ENCODE peak calls at places on chromosomes 16 and 17, in nine cellular contexts. F is aorta, K is H7, C is fibroblast of lung, U is pancreas, B is tibial nerve, R is DND-41, N is cardiac muscle cell, M is transverse colon. G is an unnamed sample.

GRCh38 chr17:1197781-1198490 is 18.2 kb upstream of the ABR start:
- DNase-seq in N (peak; percentile 82), K (peak; percentile 55), C (peak; percentile 62), F (no peak), M (peak; percentile 82), R (peak; percentile 85), U (peak; percentile 70), B (peak; percentile 61), G (no peak)

GRCh38 chr17:70775667-70776066 is 606.3 kb downstream of the KCNJ2 start:
- DNase-seq in N (no peak), B (no peak), C (no peak), F (no peak), K (no peak), M (no peak), U (no peak), R (no peak), G (no peak)

GRCh38 chr16:73794936-73795335 is 501.7 kb upstream of the PSMD7 start:
- DNase-seq in M (no peak), C (peak; percentile 48), R (no peak), B (no peak), U (no peak), F (no peak), K (no peak), N (no peak), G (no peak)

GRCh38 chr17:28960256-28961106 is 9.2 kb upstream of the PHF12 start:
- DNase-seq in C (no peak), K (peak; percentile 27), R (no peak), N (no peak), M (no peak), B (no peak), U (no peak), F (peak; percentile 50), G (no peak)

GRCh38 chr17:35801583-35802224 is 6.3 kb upstream of the MMP28 start:
- DNase-seq in C (peak; percentile 55), N (peak; percentile 93), U (no peak), B (no peak), R (peak; percentile 67), M (peak; percentile 81), F (peak; percentile 87), K (no peak), G (no peak)

GRCh38 chr17:21039839-21040575 is 2.8 kb downstream of the USP22 start:
- DNase-seq in F (no peak), M (no peak), R (peak; percentile 24), U (no peak), B (no peak), K (peak; percentile 65), N (peak; percentile 76), C (peak; percentile 48), G (peak; percentile 57)

GRCh38 chr16:50457423-50457822 is 88.6 kb upstream of the BRD7 start:
- DNase-seq in N (no peak), F (no peak), M (no peak), U (no peak), B (no peak), C (no peak), R (no peak), K (no peak), G (no peak)

GRCh38 chr17:82458885-82459424 is 414 bp downstream of the NARF start:
- DNase-seq in N (peak; percentile 31), C (no peak), K (peak; percentile 77), U (peak; percentile 69), F (peak; percentile 82), B (no peak), R (no peak), M (peak; percentile 34), G (no peak)

GRCh38 chr17:43146649-43147048 is 21.5 kb upstream of the BRCA1 start:
- DNase-seq in M (no peak), B (no peak), F (no peak), U (no peak), C (no peak), N (no peak), K (peak; percentile 70), R (no peak), G (no peak)

GRCh38 chr16:58466396-58466795 is 33.5 kb upstream of the NDRG4 start:
- DNase-seq in N (no peak), C (no peak), R (no peak), U (no peak), M (no peak), B (no peak), F (peak; percentile 33), K (no peak), G (no peak)

GRCh38 chr16:58464916-58465731 is 34.8 kb upstream of the NDRG4 start:
- DNase-seq in K (peak; percentile 90), N (no peak), R (no peak), F (no peak), M (no peak), C (no peak), U (no peak), B (no peak), G (no peak)

GRCh38 chr16:58467915-58468314 is 32.0 kb upstream of the NDRG4 start:
- DNase-seq in N (no peak), U (no peak), C (no peak), M (no peak), R (no peak), B (no peak), K (no peak), F (peak; percentile 56), G (no peak)

GRCh38 chr16:58464047-58464915 is 35.7 kb upstream of the NDRG4 start:
- DNase-seq in N (no peak), K (peak; percentile 86), R (no peak), B (no peak), U (no peak), C (no peak), F (no peak), M (no peak), G (no peak)

DNA sequence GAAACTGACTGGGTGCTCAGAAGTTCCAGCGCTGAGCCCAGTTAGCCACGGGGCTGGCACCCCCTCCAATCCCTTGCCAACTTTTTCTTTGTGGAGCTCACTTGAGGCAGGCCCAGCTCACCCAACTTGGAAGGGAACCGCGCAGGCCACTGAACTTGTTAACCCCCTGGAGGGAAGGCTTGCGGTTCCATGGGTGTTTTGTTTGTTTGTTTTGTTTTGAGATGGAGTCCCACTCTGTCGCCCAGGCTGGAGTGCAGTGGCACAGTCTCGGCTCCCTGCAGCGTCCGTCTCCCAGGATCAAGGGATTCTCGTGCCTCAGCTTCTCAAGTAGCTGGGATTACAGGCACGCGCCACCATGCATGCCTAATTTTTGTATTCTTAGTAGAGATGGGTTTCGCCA is 34.1 kb upstream of the NDRG4 start:
- DNase-seq in R (no peak), C (no peak), N (no peak), K (no peak), M (no peak), B (no peak), F (no peak), U (no peak), G (no peak)
- H3K4me3 ChIP-seq in R (no peak overlapping the region), C (no peak overlapping the region), N (no peak overlapping the region), K (no peak overlapping the region), M (no peak overlapping the region), B (no peak overlapping the region), F (no peak overlapping the region), U (no peak overlapping the region), G (no peak overlapping the region)

GRCh38 chr17:19759934-19760530 is 11.9 kb upstream of the ALDH3A1 start:
- DNase-seq in K (peak; percentile 64), R (no peak), N (no peak), B (no peak), C (no peak), M (no peak), U (no peak), F (no peak), G (no peak)
- H3K27me3 ChIP-seq in K (no peaks in the 10 kb centered on the region), R (no peaks in the 10 kb centered on the region), N (no peaks in the 10 kb centered on the region), B (no peaks in the 10 kb centered on the region), C (peaks cover 2% of the 10 kb centered on the region), M (no peaks in the 10 kb centered on the region), U (no peaks in the 10 kb centered on the region), F (no peaks in the 10 kb centered on the region), G (no peaks in the 10 kb centered on the region)

GRCh38 chr17:8472663-8473062 is 37.0 kb downstream of the NDEL1 start:
- DNase-seq in B (no peak), N (no peak), F (no peak), U (no peak), M (no peak), K (peak; percentile 28), C (no peak), R (no peak), G (no peak)
- H3K36me3 ChIP-seq in B (no peaks in the 10 kb centered on the region), N (peaks cover 46% of the 10 kb centered on the region), F (peaks cover 20% of the 10 kb centered on the region), U (no peaks in the 10 kb centered on the region), M (peaks cover 27% of the 10 kb centered on the region), K (peaks cover 31% of the 10 kb centered on the region), C (peaks cover 39% of the 10 kb centered on the region), R (peaks cover 85% of the 10 kb centered on the region), G (peaks cover 28% of the 10 kb centered on the region)

GRCh38 chr16:69773255-69773947 is 11.3 kb downstream of the WWP2 start:
- DNase-seq in R (no peak), M (no peak), C (no peak), F (no peak), B (no peak), K (no peak), U (no peak), N (no peak), G (no peak)
- H3K4me3 ChIP-seq in R (no peak overlapping the region), M (no peak overlapping the region), C (no peak overlapping the region), F (no peak overlapping the region), B (peak overlapping the region; percentile 10), K (no peak overlapping the region), U (no peak overlapping the region), N (no peak overlapping the region), G (no peak overlapping the region)

DNA sequence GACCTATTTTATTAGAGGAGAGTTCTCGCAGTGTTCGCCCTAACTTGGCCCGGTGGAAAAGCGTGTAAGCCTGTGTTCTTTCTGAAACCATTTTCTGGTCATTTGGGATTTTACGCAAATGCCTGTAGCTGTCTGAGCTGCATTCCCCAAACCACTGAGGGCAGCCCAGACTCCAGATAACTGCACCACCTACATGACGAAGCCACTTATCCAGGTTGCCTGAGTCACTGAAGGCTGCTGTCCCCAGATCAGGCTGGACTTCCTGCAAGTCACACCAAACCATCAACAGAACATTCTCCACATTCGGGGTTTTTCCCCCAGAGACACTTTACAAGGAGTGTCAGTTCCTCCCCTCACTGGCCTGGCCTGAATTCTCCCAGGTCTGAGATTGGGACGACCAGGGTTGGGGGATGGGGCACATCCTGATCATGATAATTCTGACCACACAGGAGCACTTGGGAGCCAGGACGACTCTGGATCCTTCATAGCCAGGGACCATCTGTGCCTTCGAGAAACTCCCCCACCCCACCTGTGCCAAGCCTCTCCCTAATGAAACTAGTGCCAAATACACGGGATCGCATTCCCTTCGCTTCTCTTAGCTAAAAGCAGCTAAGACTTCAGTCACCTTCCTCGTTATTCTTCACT is 2.3 kb downstream of the RPRML start:
- DNase-seq in K (no peak), U (no peak), B (no peak), R (no peak), F (no peak), C (no peak), M (no peak), N (no peak), G (no peak)
- H3K27me3 ChIP-seq in K (peaks cover 21% of the 10 kb centered on the region), U (no peaks in the 10 kb centered on the region), B (no peaks in the 10 kb centered on the region), R (peaks cover 14% of the 10 kb centered on the region), F (no peaks in the 10 kb centered on the region), C (peaks cover 46% of the 10 kb centered on the region), M (peaks cover 55% of the 10 kb centered on the region), N (peaks cover 54% of the 10 kb centered on the region), G (peaks cover 27% of the 10 kb centered on the region)

GRCh38 chr16:28865722-28866453 is 2.2 kb downstream of the SH2B1 start:
- DNase-seq in F (no peak), N (no peak), B (no peak), M (no peak), K (peak; percentile 66), U (no peak), C (no peak), R (no peak), G (no peak)
- H3K36me3 ChIP-seq in F (peaks cover 4% of the 10 kb centered on the region), N (peaks cover 30% of the 10 kb centered on the region), B (no peaks in the 10 kb centered on the region), M (peaks cover 30% of the 10 kb centered on the region), K (peaks cover 26% of the 10 kb centered on the region), U (no peaks in the 10 kb centered on the region), C (peaks cover 28% of the 10 kb centered on the region), R (peaks cover 46% of the 10 kb centered on the region), G (peaks cover 17% of the 10 kb centered on the region)